ENCODE peak calls at places on chromosome 19, in ten cellular contexts. H, G, Q, L, R, J, O, A, U and V are unnamed samples.
A peak's percentile ranks its signal among the peaks of the same experiment; 100 is the strongest.

GRCh38 chr19:11373166-11373884 is 1.1 kb upstream of the SWSAP1 start:
- DNase-seq in L (no peak), O (no peak), Q (no peak), J (no peak), R (no peak), G (no peak), U (no peak), A (no peak), H (no peak), V (no peak)

GRCh38 chr19:15252398-15253018 is 20.3 kb upstream of the EPHX3 start:
- DNase-seq in Q (no peak), O (no peak), L (no peak), R (no peak), H (peak; percentile 81), U (peak; percentile 45), J (peak; percentile 34), G (no peak), A (no peak), V (no peak)

GRCh38 chr19:46616631-46617322 is 8.1 kb downstream of the PTGIR start:
- DNase-seq in G (no peak), A (no peak), H (peak; percentile 65), O (peak; percentile 89), J (peak; percentile 68), L (peak; percentile 71), Q (no peak), R (no peak), U (peak; percentile 85), V (no peak)

GRCh38 chr19:24140099-24140498 is 53.1 kb downstream of the ZNF254 start:
- DNase-seq in H (no peak), R (no peak), G (no peak), J (no peak), Q (no peak), O (no peak), L (no peak), A (no peak), U (peak; percentile 96), V (no peak)

GRCh38 chr19:45145270-45146189 is 15.3 kb downstream of the NKPD1 start:
- DNase-seq in A (no peak), Q (no peak), H (no peak), L (no peak), G (no peak), J (no peak), U (no peak), O (no peak), R (no peak), V (no peak)

GRCh38 chr19:18660051-18660910 is 23.2 kb upstream of the CRTC1 start:
- DNase-seq in L (peak; percentile 98), J (no peak), O (no peak), U (peak; percentile 69), R (peak; percentile 58), G (peak; percentile 46), A (no peak), Q (no peak), H (peak; percentile 93), V (peak; percentile 97)

GRCh38 chr19:19205416-19206410 is 2.5 kb upstream of the NR2C2AP start:
- DNase-seq in G (no peak), A (no peak), H (no peak), Q (no peak), O (no peak), R (no peak), L (no peak), U (no peak), J (no peak), V (no peak)

GRCh38 chr19:46202872-46203860 is 26.4 kb upstream of the IGFL1 start:
- DNase-seq in O (no peak), H (no peak), Q (no peak), J (no peak), G (no peak), A (no peak), L (no peak), R (no peak), U (no peak), V (no peak)

GRCh38 chr19:28980236-28980868 is 232.6 kb downstream of the UQCRFS1 start:
- DNase-seq in L (no peak), H (no peak), R (no peak), Q (no peak), A (no peak), U (peak; percentile 68), O (no peak), G (no peak), J (peak; percentile 22), V (no peak)

GRCh38 chr19:41321600-41322270 is 11.8 kb downstream of the CCDC97 start:
- DNase-seq in G (no peak), J (peak; percentile 87), L (peak; percentile 72), R (no peak), H (no peak), O (no peak), A (no peak), Q (no peak), U (peak; percentile 80), V (no peak)

GRCh38 chr19:55580628-55581144 is at the start of gene ZNF579:
- DNase-seq in L (peak; percentile 89), A (peak; percentile 52), J (peak; percentile 95), G (peak; percentile 56), R (peak; percentile 60), H (peak; percentile 92), Q (peak; percentile 83), O (peak; percentile 90), U (peak; percentile 91), V (peak; percentile 82)

GRCh38 chr19:3607398-3608078 is 863 bp upstream of the TBXA2R start:
- DNase-seq in H (peak; percentile 86), G (no peak), U (no peak), L (peak; percentile 64), R (no peak), Q (no peak), A (no peak), J (no peak), O (no peak), V (no peak)

GRCh38 chr19:16514383-16515019 is 18.3 kb downstream of the C19orf44 start:
- DNase-seq in J (no peak), U (no peak), A (no peak), O (no peak), L (no peak), R (no peak), Q (no peak), G (no peak), H (no peak), V (no peak)